ENCODE peak calls at places on chromosome 14, in seven cellular contexts. N is aorta, Q is AG04450, O is NCI-H345, F is heart left ventricle, E is mucosa of descending colon, L is substantia nigra. W is an unnamed sample.

GRCh38 chr14:66074546-66074945 is 411.6 kb upstream of the CCDC196 start:
- DNase-seq in N (no peak), Q (no peak), O (peak), F (no peak), E (no peak), L (no peak), W (no peak)

GRCh38 chr14:59566281-59566680 is 10.3 kb downstream of the CCDC175 start:
- DNase-seq in N (no peak), Q (no peak), O (no peak), F (no peak), E (peak), L (no peak), W (no peak)

GRCh38 chr14:55301722-55302121 is 30.5 kb downstream of the FBXO34 start:
- DNase-seq in N (no peak), Q (no peak), O (no peak), F (peak), E (no peak), L (no peak), W (no peak)

GRCh38 chr14:94001501-94002396 is 4.6 kb downstream of the CCDC197 start:
- DNase-seq in N (peak), Q (peak), O (peak), F (peak), E (peak), L (peak), W (peak)

GRCh38 chr14:61218765-61219164 is 62.4 kb downstream of the TMEM30B start:
- DNase-seq in N (no peak), Q (no peak), O (no peak), F (peak), E (no peak), L (no peak), W (no peak)

GRCh38 chr14:100294213-100294962 is 11.9 kb downstream of the SLC25A29 start:
- DNase-seq in N (peak), Q (no peak), O (no peak), F (peak), E (no peak), L (no peak), W (no peak)

GRCh38 chr14:26761532-26761931 is 163.7 kb upstream of the NOVA1 start:
- DNase-seq in N (peak), Q (no peak), O (no peak), F (no peak), E (no peak), L (no peak), W (no peak)

GRCh38 chr14:92586001-92586947 is 72.7 kb downstream of the RIN3 start:
- DNase-seq in N (peak), Q (peak), O (no peak), F (no peak), E (no peak), L (no peak), W (no peak)

GRCh38 chr14:23009939-23010718 is at the start of gene C14orf93:
- DNase-seq in N (peak), Q (no peak), O (peak), F (peak), E (peak), L (peak), W (peak)

GRCh38 chr14:21846227-21846885 is 172.7 kb upstream of the OR4E1 start:
- DNase-seq in N (no peak), Q (no peak), O (no peak), F (no peak), E (peak), L (peak), W (no peak)

GRCh38 chr14:89921896-89922548 is 32.5 kb downstream of the EFCAB11 start:
- DNase-seq in N (no peak), Q (no peak), O (no peak), F (no peak), E (no peak), L (no peak), W (no peak)

GRCh38 chr14:49880267-49881064 is 12.4 kb upstream of the ARF6 start:
- DNase-seq in N (no peak), Q (no peak), O (no peak), F (no peak), E (peak), L (no peak), W (no peak)

W was measured in NCI-H1105.